ENCODE peak calls at places on chromosome 22, in six cellular contexts. L is GM23338, Z is SK-N-SH, A is HCT116, W is A549, U is HepG2. V is an unnamed sample. For H3K4me1, the result is how much of the 10 kb centered on the place peaks cover.

GRCh38 chr22:43951966-43952365 is 3.3 kb upstream of the SAMM50 start:
- DNase-seq in U (no peak), W (no peak), A (no peak), L (peak), Z (no peak), V (no peak)

GRCh38 chr22:37697540-37697835 is 640 bp downstream of the TRIOBP start:
- DNase-seq in W (no peak), L (no peak), Z (no peak), A (no peak), U (no peak), V (no peak)

GRCh38 chr22:25113316-25113721 is 86.3 kb upstream of the CRYBB3 start:
- DNase-seq in L (no peak), Z (no peak), W (no peak), U (no peak), A (no peak), V (no peak)

GRCh38 chr22:23557036-23557435 is 23.1 kb downstream of the IGLL1 start:
- DNase-seq in Z (no peak), U (no peak), L (no peak), A (no peak), W (no peak), V (no peak)

GRCh38 chr22:50464451-50464850 is 10.4 kb downstream of the SBF1 start:
- DNase-seq in A (no peak), Z (no peak), W (no peak), L (no peak), U (no peak), V (no peak)

GRCh38 chr22:44878483-44879300 is 126.3 kb downstream of the ARHGAP8 start:
- DNase-seq in U (no peak), W (no peak), L (no peak), Z (no peak), A (no peak), V (no peak)

GRCh38 chr22:48705159-48705916 is 1122.3 kb downstream of the BRD1 start:
- DNase-seq in U (peak), W (no peak), Z (no peak), A (no peak), L (no peak), V (no peak)

GRCh38 chr22:42648017-42648367 is 1.2 kb downstream of the CYB5R3 start:
- DNase-seq in Z (no peak), U (no peak), L (no peak), A (no peak), W (no peak), V (no peak)

GRCh38 chr22:44623771-44624510 is 78.1 kb upstream of the PRR5 start:
- DNase-seq in U (no peak), Z (no peak), W (peak), A (no peak), L (peak), V (no peak)

GRCh38 chr22:11307996-11308395 is 4220.0 kb upstream of the OR11H1 start:
- DNase-seq in A (no peak), W (no peak), U (no peak), Z (no peak), L (no peak), V (no peak)

GRCh38 chr22:37300551-37301017 is 18.3 kb downstream of the CYTH4 start:
- DNase-seq in L (no peak), W (no peak), U (no peak), A (no peak), Z (no peak), V (no peak)

GRCh38 chr22:39956932-39957664 is 3.1 kb upstream of the TMA7B start:
- DNase-seq in Z (no peak), U (no peak), L (no peak), W (no peak), A (no peak), V (no peak)

GRCh38 chr22:25201557-25202273 is 2.1 kb downstream of the CRYBB3 start:
- DNase-seq in W (no peak), L (no peak), Z (no peak), A (no peak), U (no peak), V (no peak)

GRCh38 chr22:48889209-48889830 is 938.4 kb downstream of the BRD1 start:
- DNase-seq in U (no peak), L (no peak), Z (no peak), W (no peak), A (no peak), V (no peak)

GRCh38 chr22:19693981-19694670 is 20.2 kb upstream of the SEPTIN5 start:
- DNase-seq in U (no peak), Z (no peak), W (no peak), A (no peak), L (no peak), V (no peak)

GRCh38 chr22:43148581-43148980 is 2.8 kb upstream of the TSPO start:
- DNase-seq in W (no peak), L (no peak), A (no peak), Z (no peak), U (no peak), V (no peak)

GRCh38 chr22:25668437-25668836 is 73.6 kb upstream of the MYO18B start:
- DNase-seq in L (no peak), A (no peak), Z (peak), W (no peak), U (peak), V (no peak)

GRCh38 chr22:44181033-44181911 is 547 bp downstream of the PARVG start:
- DNase-seq in W (no peak), Z (no peak), L (no peak), A (no peak), U (no peak), V (no peak)

DNA sequence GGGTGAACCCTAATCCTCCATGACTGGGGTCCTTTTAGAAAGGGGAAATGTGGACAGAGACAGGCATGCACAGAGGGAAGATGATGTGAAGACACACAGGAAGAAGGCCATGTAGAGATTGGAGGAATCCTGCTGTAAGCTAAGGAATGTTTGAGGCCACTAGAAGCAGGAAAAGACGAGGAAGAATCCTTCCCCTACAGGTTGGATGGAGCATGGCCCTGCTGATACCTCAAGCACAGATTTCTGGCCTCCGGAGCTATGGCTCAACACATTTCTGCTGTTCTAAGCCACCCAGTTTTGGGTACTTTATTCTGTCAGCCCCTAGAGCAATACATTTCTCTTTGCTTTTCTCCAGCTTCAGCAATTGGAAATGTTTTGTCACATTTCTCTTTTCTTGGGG is 487.0 kb downstream of the MIAT start:
- DNase-seq in A (no peak), Z (no peak), U (no peak), L (peak), W (no peak), V (no peak)
- TF ChIP-seq CTCF in A (no peak), Z (no peak), U (no peak), L (peak), W (no peak), V (no peak)

GRCh38 chr22:30306629-30307016 is 17.3 kb upstream of the CASTOR1 start:
- DNase-seq in W (no peak), Z (no peak), L (no peak), U (no peak), A (no peak), V (no peak)
- H3K4me1 ChIP-seq in W (under half), Z (under half), L (under half), U (under half), A (half or more), V (under half)

DNA sequence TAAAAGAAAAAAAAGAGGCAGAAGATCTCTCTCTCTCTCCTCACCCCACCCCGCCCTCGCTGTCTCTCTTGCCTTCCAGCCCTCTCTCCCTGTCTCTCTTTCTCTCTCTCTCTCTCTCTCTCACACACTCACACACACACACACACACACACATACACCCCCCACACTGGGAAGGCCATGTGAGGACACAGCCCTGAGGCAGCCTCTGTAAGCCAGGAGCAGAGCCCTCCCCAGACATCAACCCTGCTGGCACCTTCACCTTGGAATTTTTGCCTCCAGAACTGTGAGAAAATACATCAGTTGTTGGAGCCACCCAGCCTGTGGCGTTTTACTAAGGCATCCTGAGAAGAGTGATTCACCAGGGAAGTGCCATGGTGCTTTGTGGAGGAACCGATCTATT is 14.7 kb downstream of the APOL3 start:
- DNase-seq in W (no peak), U (no peak), Z (no peak), A (no peak), L (no peak), V (no peak)
- TF ChIP-seq REST in W (no peak), U (no peak), Z (no peak), A (no peak), L (no peak), V (no peak)

GRCh38 chr22:32900856-32901255 is 99.4 kb downstream of the TIMP3 start:
- DNase-seq in W (no peak), A (no peak), Z (no peak), L (no peak), U (no peak), V (no peak)

GRCh38 chr22:32897400-32897799 is 95.9 kb downstream of the TIMP3 start:
- DNase-seq in Z (no peak), W (no peak), L (no peak), U (no peak), A (no peak), V (no peak)

GRCh38 chr22:32905400-32905799 is 103.9 kb downstream of the TIMP3 start:
- DNase-seq in Z (peak), W (no peak), L (no peak), U (no peak), A (no peak), V (no peak)

GRCh38 chr22:32904044-32904443 is 102.5 kb downstream of the TIMP3 start:
- DNase-seq in W (peak), Z (peak), U (peak), L (peak), A (peak), V (no peak)

GRCh38 chr22:32901925-32902324 is 100.4 kb downstream of the TIMP3 start:
- DNase-seq in L (no peak), U (no peak), W (no peak), Z (no peak), A (no peak), V (no peak)
- TF ChIP-seq CTCF in L (peak), U (no peak), W (no peak), Z (no peak), A (peak), V (no peak)

GRCh38 chr22:21569459-21570161 is 2.1 kb downstream of the UBE2L3 start:
- DNase-seq in U (no peak), L (no peak), W (no peak), Z (no peak), A (no peak), V (no peak)
- H3K4me1 ChIP-seq in U (half or more), L (under half), W (half or more), Z (under half), A (under half), V (under half)

DNA sequence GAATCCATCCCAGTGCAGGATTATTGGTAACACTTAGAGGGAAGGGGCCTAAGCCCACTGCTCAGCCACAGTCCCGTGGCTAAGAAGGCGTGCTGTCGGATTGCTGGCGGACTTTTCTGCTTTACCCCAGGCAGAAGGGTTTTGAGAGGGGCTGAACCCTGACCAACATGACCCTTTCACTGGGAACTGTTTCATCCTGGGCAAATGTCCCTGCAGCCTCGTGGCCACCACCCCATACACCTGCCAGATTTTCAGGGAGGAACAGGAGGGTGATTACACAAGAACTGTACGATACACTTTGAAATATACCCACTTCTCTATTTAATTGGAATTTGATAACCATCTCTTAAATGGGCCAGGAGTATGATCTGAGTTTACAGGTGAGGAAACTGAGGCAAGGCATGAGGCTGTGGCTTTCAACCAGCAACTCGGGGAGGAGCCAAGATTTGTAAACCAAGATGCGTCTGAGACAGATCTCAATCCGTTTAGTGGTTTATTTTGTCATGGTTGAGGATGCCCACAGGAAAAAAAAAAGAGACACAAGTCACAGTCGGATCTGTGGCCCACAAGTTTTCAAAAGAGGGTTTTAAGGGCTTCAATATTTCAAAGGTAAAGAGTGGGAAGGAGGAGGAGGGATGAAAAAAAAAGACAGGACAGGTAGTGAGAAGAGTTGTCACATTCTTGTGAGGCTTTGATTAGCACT is 6.1 kb upstream of the APOL3 start:
- DNase-seq in U (no peak), Z (no peak), A (no peak), L (no peak), W (no peak), V (no peak)
- TF ChIP-seq REST in U (no peak), Z (no peak), A (no peak), L (no peak), W (no peak), V (no peak)

V was measured in Panc1.